ENCODE peak calls at places on chromosome 2, in four cellular contexts. R is Panc1, G is left lung, B is lower lobe of right lung. U is an unnamed sample.

GRCh38 chr2:149561309-149561926 is 26.2 kb downstream of the MMADHC start:
- ATAC-seq in R (no peak), B (peak), G (peak), U (no peak)

GRCh38 chr2:9744256-9745004 is 98.8 kb upstream of the TAF1B start:
- ATAC-seq in G (no peak), R (peak), B (no peak), U (no peak)

GRCh38 chr2:49069829-49070228 is 84.5 kb downstream of the FSHR start:
- ATAC-seq in B (no peak), R (no peak), G (no peak), U (no peak)

GRCh38 chr2:151670346-151670745 is 63.9 kb downstream of the NEB start:
- ATAC-seq in G (no peak), R (no peak), B (no peak), U (no peak)

GRCh38 chr2:238130111-238130695 is 8.3 kb upstream of the KLHL30 start:
- ATAC-seq in R (no peak), G (no peak), B (no peak), U (no peak)

GRCh38 chr2:209960676-209961630 is 41.5 kb upstream of the RPE start:
- ATAC-seq in B (peak), G (peak), R (peak), U (peak)

GRCh38 chr2:219001577-219002394 is 8.6 kb upstream of the CRYBA2 start:
- ATAC-seq in R (peak), G (peak), B (peak), U (no peak)

GRCh38 chr2:142562900-142563299 is 314.6 kb upstream of the KYNU start:
- ATAC-seq in G (no peak), B (peak), R (no peak), U (no peak)

GRCh38 chr2:8821276-8822217 is 15.9 kb downstream of the KIDINS220 start:
- ATAC-seq in G (peak), B (peak), R (no peak), U (peak)

GRCh38 chr2:2788076-2788475 is 457.0 kb upstream of the MYT1L start:
- ATAC-seq in B (no peak), R (no peak), G (no peak), U (no peak)

GRCh38 chr2:186181625-186182024 is 304.4 kb upstream of the ZC3H15 start:
- ATAC-seq in G (no peak), R (no peak), B (no peak), U (no peak)

GRCh38 chr2:131543385-131543891 is 15.8 kb downstream of the CCDC74A start:
- ATAC-seq in B (no peak), G (no peak), R (no peak), U (no peak)

GRCh38 chr2:9232166-9232479 is 25.5 kb downstream of the ASAP2 start:
- ATAC-seq in R (no peak), G (no peak), B (no peak), U (no peak)

GRCh38 chr2:41410011-41410410 is 637.8 kb upstream of the PKDCC start:
- ATAC-seq in G (no peak), R (no peak), B (no peak), U (no peak)

GRCh38 chr2:216057688-216058193 is 23.9 kb downstream of the PECR start:
- ATAC-seq in G (peak), B (peak), R (peak), U (no peak)

GRCh38 chr2:235268535-235268934 is 225.3 kb upstream of the AGAP1 start:
- ATAC-seq in B (no peak), R (no peak), G (no peak), U (no peak)

GRCh38 chr2:85133751-85134254 is 611 bp downstream of the TCF7L1 start:
- ATAC-seq in B (peak), G (peak), R (peak), U (peak)

GRCh38 chr2:106119074-106119473 is 75.0 kb downstream of the UXS1 start:
- ATAC-seq in G (no peak), R (no peak), B (no peak), U (no peak)

GRCh38 chr2:144097440-144098225 is 422.3 kb downstream of the ZEB2 start:
- ATAC-seq in R (no peak), B (no peak), G (peak), U (no peak)

GRCh38 chr2:144096531-144096930 is 423.4 kb downstream of the ZEB2 start:
- ATAC-seq in R (no peak), B (no peak), G (no peak), U (no peak)

GRCh38 chr2:144102386-144102785 is 417.5 kb downstream of the ZEB2 start:
- ATAC-seq in G (no peak), B (no peak), R (no peak), U (no peak)

GRCh38 chr2:144099340-144099739 is 420.6 kb downstream of the ZEB2 start:
- ATAC-seq in B (no peak), R (no peak), G (no peak), U (no peak)

GRCh38 chr2:144099746-144100438 is 420.0 kb downstream of the ZEB2 start:
- ATAC-seq in B (peak), G (peak), R (peak), U (no peak)
- TF ChIP-seq CTCF in B (peak), G (peak), R (no peak), U (no peak)

DNA sequence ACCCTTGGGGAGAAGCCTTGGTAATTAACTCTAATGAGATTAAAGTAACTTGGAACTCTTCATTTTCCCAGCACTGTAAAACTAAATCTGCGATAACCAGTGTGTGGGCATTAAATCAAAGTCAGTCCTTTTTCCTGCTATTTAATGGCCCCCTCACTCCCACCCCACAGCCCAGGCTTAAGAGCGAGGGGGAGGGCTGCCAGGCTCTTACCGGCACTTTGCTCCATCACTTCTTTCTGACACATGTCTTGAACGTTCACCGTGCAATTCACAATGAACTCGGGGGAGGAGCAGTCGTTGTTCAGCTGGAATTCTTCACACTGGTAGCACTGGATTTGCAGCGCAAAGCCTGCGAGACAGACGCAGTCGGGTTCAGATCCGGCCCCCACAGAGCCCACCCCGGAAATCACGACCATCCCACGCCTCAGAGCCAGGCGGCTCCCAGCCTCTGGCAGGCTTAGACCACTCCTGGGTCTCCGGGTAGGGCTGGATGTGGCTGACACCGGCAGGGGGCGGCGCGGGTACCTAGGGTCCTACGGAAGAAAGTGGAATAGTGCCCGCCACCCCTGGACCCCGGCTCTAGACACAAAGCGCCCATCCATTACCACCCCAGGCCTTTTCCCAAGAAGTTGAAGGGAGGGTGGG is 1.7 kb downstream of the LYPD1 start:
- ATAC-seq in B (no peak), G (no peak), R (peak), U (no peak)
- TF ChIP-seq CTCF in B (no peak), G (no peak), R (peak), U (no peak)

GRCh38 chr2:172131713-172132555 is 29.2 kb upstream of the DLX2 start:
- ATAC-seq in R (no peak), B (no peak), G (no peak), U (no peak)

GRCh38 chr2:172135446-172135845 is 32.7 kb upstream of the DLX2 start:
- ATAC-seq in B (no peak), R (no peak), G (no peak), U (no peak)

GRCh38 chr2:172137109-172137508 is 34.4 kb upstream of the DLX2 start:
- ATAC-seq in G (no peak), B (no peak), R (no peak), U (no peak)

GRCh38 chr2:172137943-172138342 is 35.2 kb upstream of the DLX2 start:
- ATAC-seq in R (no peak), B (no peak), G (no peak), U (no peak)

DNA sequence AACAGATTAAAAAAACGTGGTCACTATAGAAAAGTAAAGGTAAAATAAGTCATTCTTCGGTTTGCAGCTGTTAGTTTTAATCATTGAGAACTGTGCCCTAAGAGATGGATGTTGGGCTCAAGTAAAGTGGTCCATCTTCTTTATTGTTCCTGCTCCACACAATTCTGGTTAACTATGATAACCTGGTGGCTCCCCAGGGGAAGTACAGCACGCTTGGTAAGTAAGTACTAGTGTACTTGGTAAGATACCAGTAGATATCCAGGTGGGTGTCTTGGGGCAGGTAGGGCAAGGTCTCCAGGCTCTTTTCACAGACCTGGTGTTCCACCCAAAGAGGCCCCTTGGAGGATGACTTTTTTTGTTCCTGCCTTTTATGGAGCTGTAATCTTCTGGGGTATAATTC is 31.6 kb upstream of the DLX2 start:
- ATAC-seq in G (no peak), B (no peak), R (no peak), U (no peak)
- TF ChIP-seq CTCF in G (no peak), B (no peak), R (peak), U (no peak)

DNA sequence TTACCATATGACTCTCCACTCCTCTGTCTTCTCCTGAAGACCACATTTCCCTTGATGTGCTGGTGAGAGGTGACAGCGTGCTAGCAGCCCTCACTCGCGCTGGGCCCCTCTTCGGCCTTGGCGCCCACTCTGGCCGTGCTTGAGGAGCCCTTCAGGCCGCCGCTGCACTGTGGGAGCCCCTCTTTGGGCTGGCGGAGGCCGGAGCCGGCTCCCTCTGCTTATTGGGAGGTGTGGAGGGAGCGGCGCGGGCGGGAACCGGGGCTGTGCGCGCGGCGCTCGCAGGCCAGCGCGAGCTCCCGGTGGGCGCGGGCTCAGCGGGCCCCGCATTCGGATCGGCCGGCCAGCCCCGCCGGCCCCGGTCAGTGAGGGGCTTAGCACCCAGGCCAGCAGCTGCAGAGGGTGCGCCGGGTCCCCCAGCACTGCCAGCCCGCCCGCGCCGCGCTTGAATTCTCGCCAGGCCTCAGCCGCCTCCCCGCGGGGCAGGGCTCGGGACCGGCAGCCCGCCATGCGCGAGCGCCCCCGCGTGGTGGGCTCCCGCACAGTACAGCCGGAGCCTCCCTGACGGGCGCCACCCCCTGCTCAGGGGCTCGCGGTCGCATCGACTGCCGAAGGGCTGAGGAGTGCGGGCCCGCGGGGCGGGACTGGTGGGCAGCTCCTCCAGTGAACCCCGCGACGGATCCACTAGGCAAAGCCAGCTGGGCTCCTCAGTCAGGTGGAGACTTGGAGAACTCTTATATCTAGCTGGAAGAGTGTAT is 246.6 kb upstream of the REG3G start:
- ATAC-seq in B (no peak), R (no peak), G (no peak), U (no peak)
- TF ChIP-seq CTCF in B (no peak), R (no peak), G (no peak), U (no peak)

U was measured in gastroesophageal sphincter.